ENCODE peak calls at places on chromosomes 6 and 20, in eight cellular contexts. One of them, this sample, is unnamed.
A peak's percentile ranks its signal among the peaks of the same experiment; 100 is the strongest.

GRCh38 chr20:3843490-3843889 is 3.1 kb upstream of the MAVS start:
- DNase-seq in activated T-cell treated with anti-CD3 and anti-CD28 coated beads, Interleukin-2, amount 50 U/mL, for 4 hours: no peak
- DNase-seq in EL: peak; percentile 92
- DNase-seq in bronchial epithelial cell: peak; percentile 49
- DNase-seq in NCI-H2081: no peak
- DNase-seq in fibroblast of mammary gland: peak; percentile 92
- DNase-seq in heart left ventricle: no peak
- DNase-seq in activated T-helper 1 cell treated with anti-CD3 and anti-CD28 coated beads, Interleukin-2, amount 50 U/mL, for 16 hours: no peak
- DNase-seq in this sample: no peak

GRCh38 chr6:28841290-28841689 is 82.5 kb downstream of the TRIM27 start:
- DNase-seq in activated T-cell treated with anti-CD3 and anti-CD28 coated beads, Interleukin-2, amount 50 U/mL, for 4 hours: no peak
- DNase-seq in EL: no peak
- DNase-seq in bronchial epithelial cell: no peak
- DNase-seq in NCI-H2081: no peak
- DNase-seq in fibroblast of mammary gland: no peak
- DNase-seq in heart left ventricle: no peak
- DNase-seq in activated T-helper 1 cell treated with anti-CD3 and anti-CD28 coated beads, Interleukin-2, amount 50 U/mL, for 16 hours: no peak
- DNase-seq in this sample: no peak

GRCh38 chr6:151240861-151241642 is 1.3 kb downstream of the AKAP12 start:
- DNase-seq in activated T-cell treated with anti-CD3 and anti-CD28 coated beads, Interleukin-2, amount 50 U/mL, for 4 hours: no peak
- DNase-seq in EL: peak; percentile 73
- DNase-seq in bronchial epithelial cell: peak; percentile 58
- DNase-seq in NCI-H2081: peak; percentile 36
- DNase-seq in fibroblast of mammary gland: peak; percentile 67
- DNase-seq in heart left ventricle: peak; percentile 16
- DNase-seq in activated T-helper 1 cell treated with anti-CD3 and anti-CD28 coated beads, Interleukin-2, amount 50 U/mL, for 16 hours: no peak
- DNase-seq in this sample: no peak

GRCh38 chr20:63183422-63184146 is 32.3 kb downstream of the YTHDF1 start:
- DNase-seq in activated T-cell treated with anti-CD3 and anti-CD28 coated beads, Interleukin-2, amount 50 U/mL, for 4 hours: peak; percentile 45
- DNase-seq in EL: peak; percentile 38
- DNase-seq in bronchial epithelial cell: peak; percentile 15
- DNase-seq in NCI-H2081: peak; percentile 40
- DNase-seq in fibroblast of mammary gland: no peak
- DNase-seq in heart left ventricle: no peak
- DNase-seq in activated T-helper 1 cell treated with anti-CD3 and anti-CD28 coated beads, Interleukin-2, amount 50 U/mL, for 16 hours: peak; percentile 26
- DNase-seq in this sample: no peak

GRCh38 chr20:58117944-58118343 is 110.5 kb downstream of the ANKRD60 start:
- DNase-seq in activated T-cell treated with anti-CD3 and anti-CD28 coated beads, Interleukin-2, amount 50 U/mL, for 4 hours: no peak
- DNase-seq in EL: peak; percentile 45
- DNase-seq in bronchial epithelial cell: peak; percentile 36
- DNase-seq in NCI-H2081: no peak
- DNase-seq in fibroblast of mammary gland: peak; percentile 15
- DNase-seq in heart left ventricle: no peak
- DNase-seq in activated T-helper 1 cell treated with anti-CD3 and anti-CD28 coated beads, Interleukin-2, amount 50 U/mL, for 16 hours: no peak
- DNase-seq in this sample: no peak

GRCh38 chr6:153129873-153130514 is 1.1 kb downstream of the RGS17 start:
- DNase-seq in activated T-cell treated with anti-CD3 and anti-CD28 coated beads, Interleukin-2, amount 50 U/mL, for 4 hours: no peak
- DNase-seq in EL: peak; percentile 21
- DNase-seq in bronchial epithelial cell: no peak
- DNase-seq in NCI-H2081: no peak
- DNase-seq in fibroblast of mammary gland: no peak
- DNase-seq in heart left ventricle: no peak
- DNase-seq in activated T-helper 1 cell treated with anti-CD3 and anti-CD28 coated beads, Interleukin-2, amount 50 U/mL, for 16 hours: no peak
- DNase-seq in this sample: no peak

GRCh38 chr6:148445620-148446019 is 103.0 kb downstream of the SASH1 start:
- DNase-seq in activated T-cell treated with anti-CD3 and anti-CD28 coated beads, Interleukin-2, amount 50 U/mL, for 4 hours: no peak
- DNase-seq in EL: peak; percentile 88
- DNase-seq in bronchial epithelial cell: peak; percentile 11
- DNase-seq in NCI-H2081: no peak
- DNase-seq in fibroblast of mammary gland: peak; percentile 42
- DNase-seq in heart left ventricle: no peak
- DNase-seq in activated T-helper 1 cell treated with anti-CD3 and anti-CD28 coated beads, Interleukin-2, amount 50 U/mL, for 16 hours: no peak
- DNase-seq in this sample: no peak

GRCh38 chr20:59835057-59835447 is 98.4 kb downstream of the SYCP2 start:
- DNase-seq in activated T-cell treated with anti-CD3 and anti-CD28 coated beads, Interleukin-2, amount 50 U/mL, for 4 hours: no peak
- DNase-seq in EL: no peak
- DNase-seq in bronchial epithelial cell: no peak
- DNase-seq in NCI-H2081: no peak
- DNase-seq in fibroblast of mammary gland: peak; percentile 14
- DNase-seq in heart left ventricle: no peak
- DNase-seq in activated T-helper 1 cell treated with anti-CD3 and anti-CD28 coated beads, Interleukin-2, amount 50 U/mL, for 16 hours: no peak
- DNase-seq in this sample: no peak

GRCh38 chr6:113879186-113880096 is 22.3 kb downstream of the MARCKS start:
- DNase-seq in activated T-cell treated with anti-CD3 and anti-CD28 coated beads, Interleukin-2, amount 50 U/mL, for 4 hours: no peak
- DNase-seq in EL: peak; percentile 77
- DNase-seq in bronchial epithelial cell: peak; percentile 75
- DNase-seq in NCI-H2081: peak; percentile 47
- DNase-seq in fibroblast of mammary gland: peak; percentile 78
- DNase-seq in heart left ventricle: peak; percentile 54
- DNase-seq in activated T-helper 1 cell treated with anti-CD3 and anti-CD28 coated beads, Interleukin-2, amount 50 U/mL, for 16 hours: no peak
- DNase-seq in this sample: no peak

GRCh38 chr6:49423817-49424216 is 39.2 kb downstream of the MMUT start:
- DNase-seq in activated T-cell treated with anti-CD3 and anti-CD28 coated beads, Interleukin-2, amount 50 U/mL, for 4 hours: no peak
- DNase-seq in EL: peak; percentile 8
- DNase-seq in bronchial epithelial cell: peak; percentile 37
- DNase-seq in NCI-H2081: no peak
- DNase-seq in fibroblast of mammary gland: peak; percentile 33
- DNase-seq in heart left ventricle: no peak
- DNase-seq in activated T-helper 1 cell treated with anti-CD3 and anti-CD28 coated beads, Interleukin-2, amount 50 U/mL, for 16 hours: no peak
- DNase-seq in this sample: no peak

GRCh38 chr6:71287038-71287437 is 1.6 kb upstream of the OGFRL1 start:
- DNase-seq in activated T-cell treated with anti-CD3 and anti-CD28 coated beads, Interleukin-2, amount 50 U/mL, for 4 hours: no peak
- DNase-seq in EL: peak; percentile 25
- DNase-seq in bronchial epithelial cell: no peak
- DNase-seq in NCI-H2081: no peak
- DNase-seq in fibroblast of mammary gland: peak; percentile 74
- DNase-seq in heart left ventricle: peak; percentile 25
- DNase-seq in activated T-helper 1 cell treated with anti-CD3 and anti-CD28 coated beads, Interleukin-2, amount 50 U/mL, for 16 hours: no peak
- DNase-seq in this sample: no peak

GRCh38 chr6:152310371-152310954 is 326.7 kb downstream of the SYNE1 start:
- DNase-seq in activated T-cell treated with anti-CD3 and anti-CD28 coated beads, Interleukin-2, amount 50 U/mL, for 4 hours: no peak
- DNase-seq in EL: no peak
- DNase-seq in bronchial epithelial cell: no peak
- DNase-seq in NCI-H2081: no peak
- DNase-seq in fibroblast of mammary gland: no peak
- DNase-seq in heart left ventricle: no peak
- DNase-seq in activated T-helper 1 cell treated with anti-CD3 and anti-CD28 coated beads, Interleukin-2, amount 50 U/mL, for 16 hours: no peak
- DNase-seq in this sample: no peak

GRCh38 chr20:23920936-23921335 is 41.4 kb upstream of the CST5 start:
- DNase-seq in activated T-cell treated with anti-CD3 and anti-CD28 coated beads, Interleukin-2, amount 50 U/mL, for 4 hours: no peak
- DNase-seq in EL: no peak
- DNase-seq in bronchial epithelial cell: no peak
- DNase-seq in NCI-H2081: no peak
- DNase-seq in fibroblast of mammary gland: no peak
- DNase-seq in heart left ventricle: no peak
- DNase-seq in activated T-helper 1 cell treated with anti-CD3 and anti-CD28 coated beads, Interleukin-2, amount 50 U/mL, for 16 hours: no peak
- DNase-seq in this sample: no peak

GRCh38 chr20:51560550-51561307 is 18.2 kb upstream of the NFATC2 start:
- DNase-seq in activated T-cell treated with anti-CD3 and anti-CD28 coated beads, Interleukin-2, amount 50 U/mL, for 4 hours: no peak
- DNase-seq in EL: peak; percentile 44
- DNase-seq in bronchial epithelial cell: no peak
- DNase-seq in NCI-H2081: no peak
- DNase-seq in fibroblast of mammary gland: no peak
- DNase-seq in heart left ventricle: no peak
- DNase-seq in activated T-helper 1 cell treated with anti-CD3 and anti-CD28 coated beads, Interleukin-2, amount 50 U/mL, for 16 hours: no peak
- DNase-seq in this sample: no peak

GRCh38 chr6:2634151-2634964 is 116.4 kb downstream of the MYLK4 start:
- DNase-seq in activated T-cell treated with anti-CD3 and anti-CD28 coated beads, Interleukin-2, amount 50 U/mL, for 4 hours: peak; percentile 84
- DNase-seq in EL: peak; percentile 89
- DNase-seq in bronchial epithelial cell: peak; percentile 73
- DNase-seq in NCI-H2081: peak; percentile 89
- DNase-seq in fibroblast of mammary gland: peak; percentile 90
- DNase-seq in heart left ventricle: peak; percentile 86
- DNase-seq in activated T-helper 1 cell treated with anti-CD3 and anti-CD28 coated beads, Interleukin-2, amount 50 U/mL, for 16 hours: peak; percentile 70
- DNase-seq in this sample: peak; percentile 63

GRCh38 chr20:25566821-25567220 is 18.5 kb downstream of the NINL start:
- DNase-seq in activated T-cell treated with anti-CD3 and anti-CD28 coated beads, Interleukin-2, amount 50 U/mL, for 4 hours: no peak
- DNase-seq in EL: no peak
- DNase-seq in bronchial epithelial cell: no peak
- DNase-seq in NCI-H2081: no peak
- DNase-seq in fibroblast of mammary gland: no peak
- DNase-seq in heart left ventricle: no peak
- DNase-seq in activated T-helper 1 cell treated with anti-CD3 and anti-CD28 coated beads, Interleukin-2, amount 50 U/mL, for 16 hours: no peak
- DNase-seq in this sample: no peak

GRCh38 chr6:149924206-149924932 is 1.4 kb upstream of the RAET1G start:
- DNase-seq in activated T-cell treated with anti-CD3 and anti-CD28 coated beads, Interleukin-2, amount 50 U/mL, for 4 hours: no peak
- DNase-seq in EL: no peak
- DNase-seq in bronchial epithelial cell: no peak
- DNase-seq in NCI-H2081: no peak
- DNase-seq in fibroblast of mammary gland: no peak
- DNase-seq in heart left ventricle: no peak
- DNase-seq in activated T-helper 1 cell treated with anti-CD3 and anti-CD28 coated beads, Interleukin-2, amount 50 U/mL, for 16 hours: no peak
- DNase-seq in this sample: no peak

GRCh38 chr20:571754-572331 is 28.3 kb upstream of the CSNK2A1 start:
- DNase-seq in activated T-cell treated with anti-CD3 and anti-CD28 coated beads, Interleukin-2, amount 50 U/mL, for 4 hours: no peak
- DNase-seq in EL: peak; percentile 18
- DNase-seq in bronchial epithelial cell: no peak
- DNase-seq in NCI-H2081: no peak
- DNase-seq in fibroblast of mammary gland: peak; percentile 18
- DNase-seq in heart left ventricle: peak; percentile 88
- DNase-seq in activated T-helper 1 cell treated with anti-CD3 and anti-CD28 coated beads, Interleukin-2, amount 50 U/mL, for 16 hours: no peak
- DNase-seq in this sample: no peak

GRCh38 chr6:40722553-40723258 is 135.5 kb upstream of the LRFN2 start:
- DNase-seq in activated T-cell treated with anti-CD3 and anti-CD28 coated beads, Interleukin-2, amount 50 U/mL, for 4 hours: no peak
- DNase-seq in EL: peak; percentile 7
- DNase-seq in bronchial epithelial cell: no peak
- DNase-seq in NCI-H2081: no peak
- DNase-seq in fibroblast of mammary gland: peak; percentile 19
- DNase-seq in heart left ventricle: no peak
- DNase-seq in activated T-helper 1 cell treated with anti-CD3 and anti-CD28 coated beads, Interleukin-2, amount 50 U/mL, for 16 hours: no peak
- DNase-seq in this sample: no peak

GRCh38 chr6:99514089-99514488 is 1.1 kb downstream of the USP45 start:
- DNase-seq in activated T-cell treated with anti-CD3 and anti-CD28 coated beads, Interleukin-2, amount 50 U/mL, for 4 hours: no peak
- DNase-seq in EL: peak; percentile 9
- DNase-seq in bronchial epithelial cell: no peak
- DNase-seq in NCI-H2081: no peak
- DNase-seq in fibroblast of mammary gland: peak; percentile 34
- DNase-seq in heart left ventricle: no peak
- DNase-seq in activated T-helper 1 cell treated with anti-CD3 and anti-CD28 coated beads, Interleukin-2, amount 50 U/mL, for 16 hours: no peak
- DNase-seq in this sample: no peak

GRCh38 chr6:49384913-49385312 is 78.1 kb downstream of the MMUT start:
- DNase-seq in activated T-cell treated with anti-CD3 and anti-CD28 coated beads, Interleukin-2, amount 50 U/mL, for 4 hours: no peak
- DNase-seq in EL: no peak
- DNase-seq in bronchial epithelial cell: peak; percentile 21
- DNase-seq in NCI-H2081: no peak
- DNase-seq in fibroblast of mammary gland: peak; percentile 8
- DNase-seq in heart left ventricle: no peak
- DNase-seq in activated T-helper 1 cell treated with anti-CD3 and anti-CD28 coated beads, Interleukin-2, amount 50 U/mL, for 16 hours: no peak
- DNase-seq in this sample: no peak

GRCh38 chr6:145214570-145214969 is 520.8 kb downstream of the EPM2A start:
- DNase-seq in activated T-cell treated with anti-CD3 and anti-CD28 coated beads, Interleukin-2, amount 50 U/mL, for 4 hours: no peak
- DNase-seq in EL: peak; percentile 55
- DNase-seq in bronchial epithelial cell: peak; percentile 42
- DNase-seq in NCI-H2081: peak; percentile 10
- DNase-seq in fibroblast of mammary gland: peak; percentile 52
- DNase-seq in heart left ventricle: no peak
- DNase-seq in activated T-helper 1 cell treated with anti-CD3 and anti-CD28 coated beads, Interleukin-2, amount 50 U/mL, for 16 hours: no peak
- DNase-seq in this sample: no peak

GRCh38 chr20:6583134-6583738 is 184.2 kb upstream of the BMP2 start:
- DNase-seq in activated T-cell treated with anti-CD3 and anti-CD28 coated beads, Interleukin-2, amount 50 U/mL, for 4 hours: no peak
- DNase-seq in EL: peak; percentile 31
- DNase-seq in bronchial epithelial cell: peak; percentile 54
- DNase-seq in NCI-H2081: peak; percentile 15
- DNase-seq in fibroblast of mammary gland: peak; percentile 59
- DNase-seq in heart left ventricle: peak; percentile 35
- DNase-seq in activated T-helper 1 cell treated with anti-CD3 and anti-CD28 coated beads, Interleukin-2, amount 50 U/mL, for 16 hours: no peak
- DNase-seq in this sample: no peak

GRCh38 chr20:19934792-19935491 is 82.2 kb upstream of the NAA20 start:
- DNase-seq in activated T-cell treated with anti-CD3 and anti-CD28 coated beads, Interleukin-2, amount 50 U/mL, for 4 hours: no peak
- DNase-seq in EL: no peak
- DNase-seq in bronchial epithelial cell: peak; percentile 80
- DNase-seq in NCI-H2081: peak; percentile 13
- DNase-seq in fibroblast of mammary gland: no peak
- DNase-seq in heart left ventricle: peak; percentile 81
- DNase-seq in activated T-helper 1 cell treated with anti-CD3 and anti-CD28 coated beads, Interleukin-2, amount 50 U/mL, for 16 hours: no peak
- DNase-seq in this sample: no peak

GRCh38 chr6:18551228-18551627 is 164.1 kb downstream of the RNF144B start:
- DNase-seq in activated T-cell treated with anti-CD3 and anti-CD28 coated beads, Interleukin-2, amount 50 U/mL, for 4 hours: no peak
- DNase-seq in EL: peak; percentile 38
- DNase-seq in bronchial epithelial cell: peak; percentile 76
- DNase-seq in NCI-H2081: no peak
- DNase-seq in fibroblast of mammary gland: peak; percentile 92
- DNase-seq in heart left ventricle: no peak
- DNase-seq in activated T-helper 1 cell treated with anti-CD3 and anti-CD28 coated beads, Interleukin-2, amount 50 U/mL, for 16 hours: no peak
- DNase-seq in this sample: no peak

GRCh38 chr6:106216527-106216926 is 109.0 kb downstream of the ATG5 start:
- DNase-seq in activated T-cell treated with anti-CD3 and anti-CD28 coated beads, Interleukin-2, amount 50 U/mL, for 4 hours: no peak
- DNase-seq in EL: no peak
- DNase-seq in bronchial epithelial cell: no peak
- DNase-seq in NCI-H2081: no peak
- DNase-seq in fibroblast of mammary gland: peak; percentile 5
- DNase-seq in heart left ventricle: no peak
- DNase-seq in activated T-helper 1 cell treated with anti-CD3 and anti-CD28 coated beads, Interleukin-2, amount 50 U/mL, for 16 hours: no peak
- DNase-seq in this sample: no peak

GRCh38 chr6:81820979-81821378 is 68.5 kb upstream of the TENT5A start:
- DNase-seq in activated T-cell treated with anti-CD3 and anti-CD28 coated beads, Interleukin-2, amount 50 U/mL, for 4 hours: no peak
- DNase-seq in EL: no peak
- DNase-seq in bronchial epithelial cell: no peak
- DNase-seq in NCI-H2081: no peak
- DNase-seq in fibroblast of mammary gland: no peak
- DNase-seq in heart left ventricle: no peak
- DNase-seq in activated T-helper 1 cell treated with anti-CD3 and anti-CD28 coated beads, Interleukin-2, amount 50 U/mL, for 16 hours: no peak
- DNase-seq in this sample: no peak

GRCh38 chr20:40687384-40688128 is 1.5 kb downstream of the MAFB start:
- DNase-seq in activated T-cell treated with anti-CD3 and anti-CD28 coated beads, Interleukin-2, amount 50 U/mL, for 4 hours: no peak
- DNase-seq in EL: no peak
- DNase-seq in bronchial epithelial cell: peak; percentile 41
- DNase-seq in NCI-H2081: no peak
- DNase-seq in fibroblast of mammary gland: peak; percentile 16
- DNase-seq in heart left ventricle: peak; percentile 54
- DNase-seq in activated T-helper 1 cell treated with anti-CD3 and anti-CD28 coated beads, Interleukin-2, amount 50 U/mL, for 16 hours: no peak
- DNase-seq in this sample: no peak

GRCh38 chr20:13338999-13339411 is 117.9 kb downstream of the ISM1 start:
- DNase-seq in activated T-cell treated with anti-CD3 and anti-CD28 coated beads, Interleukin-2, amount 50 U/mL, for 4 hours: no peak
- DNase-seq in EL: no peak
- DNase-seq in bronchial epithelial cell: no peak
- DNase-seq in NCI-H2081: no peak
- DNase-seq in fibroblast of mammary gland: no peak
- DNase-seq in heart left ventricle: no peak
- DNase-seq in activated T-helper 1 cell treated with anti-CD3 and anti-CD28 coated beads, Interleukin-2, amount 50 U/mL, for 16 hours: no peak
- DNase-seq in this sample: no peak

GRCh38 chr6:17877196-17877889 is 110.1 kb downstream of the KIF13A start:
- DNase-seq in activated T-cell treated with anti-CD3 and anti-CD28 coated beads, Interleukin-2, amount 50 U/mL, for 4 hours: no peak
- DNase-seq in EL: peak; percentile 81
- DNase-seq in bronchial epithelial cell: peak; percentile 74
- DNase-seq in NCI-H2081: no peak
- DNase-seq in fibroblast of mammary gland: peak; percentile 89
- DNase-seq in heart left ventricle: no peak
- DNase-seq in activated T-helper 1 cell treated with anti-CD3 and anti-CD28 coated beads, Interleukin-2, amount 50 U/mL, for 16 hours: no peak
- DNase-seq in this sample: no peak